ENCODE peak calls at places on chromosome 10, in nine cellular contexts. N, E, V, G, A, Q, J, L and M are unnamed samples.

GRCh38 chr10:88769384-88769783 is 9.6 kb downstream of the LIPN start:
- DNase-seq in A (no peak), Q (no peak), E (no peak), L (no peak), V (no peak), G (no peak), N (no peak), J (no peak), M (no peak)

GRCh38 chr10:63910806-63911205 is 389.6 kb downstream of the REEP3 start:
- DNase-seq in N (no peak), Q (no peak), A (no peak), E (no peak), V (no peak), G (no peak), L (no peak), J (no peak), M (no peak)

GRCh38 chr10:91385686-91386085 is 24.5 kb upstream of the HECTD2 start:
- DNase-seq in V (no peak), Q (no peak), N (no peak), E (no peak), J (no peak), G (no peak), L (no peak), A (no peak), M (no peak)

GRCh38 chr10:121245799-121246198 is 352.4 kb downstream of the FGFR2 start:
- DNase-seq in A (no peak), V (peak; percentile 61), J (no peak), Q (no peak), G (no peak), L (no peak), E (no peak), N (no peak), M (no peak)

GRCh38 chr10:29243750-29244149 is 45.1 kb upstream of the LYZL1 start:
- DNase-seq in V (no peak), Q (no peak), G (no peak), J (no peak), A (no peak), N (no peak), E (no peak), L (no peak), M (no peak)

GRCh38 chr10:86868353-86868752 is 89.1 kb downstream of the MMRN2 start:
- DNase-seq in Q (peak; percentile 31), J (no peak), A (no peak), G (no peak), E (peak; percentile 68), L (no peak), N (no peak), V (no peak), M (no peak)

GRCh38 chr10:1452777-1453176 is 284.5 kb downstream of the ADARB2 start:
- DNase-seq in A (no peak), J (no peak), N (no peak), L (no peak), G (no peak), V (no peak), Q (no peak), E (no peak), M (no peak)

GRCh38 chr10:79452174-79452611 is 6.8 kb upstream of the ZCCHC24 start:
- DNase-seq in L (no peak), J (no peak), Q (no peak), A (no peak), E (no peak), G (no peak), N (no peak), V (no peak), M (no peak)

GRCh38 chr10:119111968-119112515 is 8.1 kb downstream of the DENND10 start:
- DNase-seq in G (no peak), L (no peak), J (no peak), A (peak; percentile 68), Q (no peak), E (no peak), V (no peak), N (no peak), M (no peak)

GRCh38 chr10:47062801-47063200 is 151.6 kb downstream of the PTPN20 start:
- DNase-seq in G (no peak), L (no peak), J (no peak), V (no peak), A (peak; percentile 25), Q (no peak), E (no peak), N (no peak), M (no peak)

GRCh38 chr10:29501692-29502091 is 133.1 kb downstream of the SVIL start:
- DNase-seq in A (no peak), Q (no peak), J (peak; percentile 48), V (no peak), L (no peak), E (no peak), G (no peak), N (no peak), M (no peak)

GRCh38 chr10:24533981-24534380 is 189.7 kb downstream of the ARHGAP21 start:
- DNase-seq in A (no peak), G (no peak), L (no peak), V (no peak), J (no peak), Q (no peak), N (no peak), E (no peak), M (no peak)

GRCh38 chr10:133186416-133187090 is 26.5 kb downstream of the KNDC1 start:
- DNase-seq in J (no peak), V (no peak), A (no peak), L (no peak), E (no peak), G (no peak), N (no peak), Q (no peak), M (no peak)

GRCh38 chr10:80509403-80510161 is 28.1 kb upstream of the SH2D4B start:
- DNase-seq in L (peak; percentile 37), A (no peak), J (peak; percentile 87), V (no peak), Q (no peak), G (no peak), N (no peak), E (no peak), M (no peak)

GRCh38 chr10:23557777-23558176 is 118.9 kb downstream of the OTUD1 start:
- DNase-seq in G (no peak), L (no peak), J (no peak), Q (no peak), E (no peak), A (no peak), N (no peak), V (no peak), M (no peak)

GRCh38 chr10:102814456-102814871 is 22.7 kb downstream of the CYP17A1 start:
- DNase-seq in Q (no peak), V (no peak), G (no peak), N (no peak), J (peak; percentile 43), L (peak; percentile 48), E (no peak), A (peak; percentile 83), M (no peak)

GRCh38 chr10:14074062-14074884 is 256.5 kb downstream of the FRMD4A start:
- DNase-seq in L (peak; percentile 89), V (peak; percentile 81), N (peak; percentile 99), Q (no peak), G (no peak), A (no peak), J (peak; percentile 91), E (peak; percentile 70), M (no peak)

GRCh38 chr10:107013258-107014001 is 151.1 kb downstream of the SORCS1 start:
- DNase-seq in E (no peak), Q (no peak), L (no peak), A (no peak), J (no peak), N (no peak), G (no peak), V (no peak), M (no peak)
- TF ChIP-seq CTCF in E (no peak), Q (no peak), L (no peak), A (no peak), J (no peak), N (no peak), G (no peak), V (no peak), M (no peak)

GRCh38 chr10:123502983-123503382 is 163.2 kb upstream of the GPR26 start:
- DNase-seq in A (peak; percentile 29), E (no peak), V (no peak), Q (no peak), J (no peak), L (no peak), N (no peak), G (no peak), M (no peak)
- TF ChIP-seq CTCF in A (peak; percentile 27), E (no peak), V (no peak), Q (no peak), J (no peak), L (no peak), N (no peak), G (peak; percentile 67), M (peak; percentile 34)

DNA sequence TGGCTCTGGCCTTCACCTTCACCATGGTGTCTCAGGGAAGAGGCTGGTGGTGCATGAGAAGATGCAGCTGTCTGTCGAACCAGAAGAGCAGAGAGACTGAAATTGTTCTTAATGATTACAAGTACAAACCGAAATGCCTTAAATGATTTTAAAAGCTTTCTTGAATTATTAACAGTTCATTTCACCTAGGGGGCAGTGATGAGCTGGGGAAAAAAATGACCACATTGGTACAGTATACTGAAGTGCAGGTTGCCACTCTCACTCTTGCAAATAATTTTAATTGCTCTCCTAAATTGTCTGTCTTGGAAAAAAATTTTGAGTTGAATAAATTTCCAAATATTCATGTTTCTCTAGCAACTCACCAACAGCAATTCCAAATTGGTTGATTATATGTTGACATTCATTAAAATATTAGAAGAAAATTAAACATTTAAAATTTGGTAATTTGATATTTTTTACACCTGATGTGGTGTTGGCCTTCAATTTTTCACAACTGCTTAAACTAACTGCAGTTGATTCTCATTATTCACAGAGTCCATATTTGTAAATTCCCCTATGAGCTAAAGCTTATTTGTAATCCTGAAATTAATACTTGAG is 692.6 kb downstream of the ZWINT start:
- DNase-seq in G (no peak), Q (no peak), A (peak; percentile 47), V (no peak), L (no peak), E (no peak), N (no peak), J (no peak), M (no peak)
- TF ChIP-seq CTCF in G (peak; percentile 15), Q (peak; percentile 62), A (peak; percentile 46), V (no peak), L (no peak), E (peak; percentile 50), N (peak; percentile 66), J (peak; percentile 46), M (peak; percentile 60)

DNA sequence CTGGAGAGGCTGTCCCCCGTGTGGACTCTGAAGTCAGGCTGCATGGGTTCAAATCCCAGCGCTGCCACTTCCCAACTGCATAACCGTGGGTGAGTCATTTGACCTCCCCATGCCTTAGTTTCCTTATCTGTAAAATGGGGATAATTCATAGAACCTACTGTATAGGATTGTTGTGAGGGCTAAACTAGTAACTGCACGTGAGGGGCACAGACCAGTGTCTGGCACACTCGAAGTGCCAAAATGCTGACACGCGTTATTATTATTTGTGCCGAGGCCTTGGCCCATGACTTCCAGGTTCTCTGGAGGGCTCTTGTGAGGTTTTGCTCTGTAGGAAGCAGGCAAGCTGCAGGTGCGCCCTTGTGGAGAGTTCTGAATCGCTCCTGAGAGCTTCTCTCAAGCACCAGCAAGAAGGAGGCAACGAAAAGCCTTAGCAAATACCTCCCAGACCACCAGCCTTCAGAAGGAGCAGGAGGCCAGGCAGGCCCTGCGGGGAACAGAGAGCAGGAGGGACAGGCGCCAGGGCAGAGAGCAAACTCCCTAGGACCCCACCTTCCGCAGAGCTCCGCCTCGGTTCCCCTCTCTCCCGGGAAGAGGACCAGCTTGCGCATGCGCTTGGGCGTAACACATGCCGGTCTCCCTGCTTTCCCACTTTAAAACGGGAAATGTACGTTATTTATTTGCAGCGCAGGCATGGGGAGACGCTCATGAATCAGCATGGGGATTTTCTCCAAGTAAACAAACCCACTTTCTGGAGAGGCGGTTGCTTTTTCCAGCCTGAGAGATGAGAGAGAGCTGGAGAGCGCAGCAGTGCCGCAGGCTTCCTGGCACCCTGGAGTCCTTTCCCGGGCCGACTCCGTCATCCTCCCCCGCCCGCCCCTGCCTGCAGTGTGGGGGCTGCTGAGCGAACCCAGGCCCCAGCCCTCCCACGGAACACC is 39.6 kb downstream of the SORCS3 start:
- DNase-seq in Q (peak; percentile 59), A (no peak), N (peak; percentile 27), L (no peak), V (no peak), J (no peak), G (no peak), E (no peak), M (peak; percentile 39)
- TF ChIP-seq CTCF in Q (no peak), A (no peak), N (peak; percentile 4), L (no peak), V (no peak), J (no peak), G (no peak), E (no peak), M (no peak)